ENCODE peak calls at places on chromosomes 16 and 17, in four cellular contexts. X, R, P and G are unnamed samples.

GRCh38 chr17:31537558-31537957 is 146.1 kb downstream of the RAB11FIP4 start:
- DNase-seq in R (peak; percentile 17), X (peak; percentile 70), P (peak; percentile 67), G (no peak)

GRCh38 chr17:2124391-2124790 is 69.5 kb downstream of the HIC1 start:
- DNase-seq in R (peak; percentile 16), X (no peak), P (no peak), G (no peak)

GRCh38 chr17:28151001-28151400 is 108.5 kb downstream of the NLK start:
- DNase-seq in R (no peak), X (no peak), P (no peak), G (no peak)

GRCh38 chr17:83076930-83077329 is 2.5 kb upstream of the METRNL start:
- DNase-seq in X (no peak), R (no peak), P (peak; percentile 25), G (no peak)

GRCh38 chr17:56863974-56864373 is 30.0 kb downstream of the DGKE start:
- DNase-seq in X (no peak), P (no peak), R (no peak), G (no peak)

GRCh38 chr17:28912281-28912937 is 9.5 kb upstream of the DHRS13 start:
- DNase-seq in R (no peak), P (peak; percentile 33), X (no peak), G (no peak)

GRCh38 chr16:3235856-3236669 is 1.1 kb upstream of the ZNF200 start:
- DNase-seq in P (peak; percentile 49), X (no peak), R (no peak), G (peak; percentile 68)

GRCh38 chr17:71922439-71922838 is 198.4 kb upstream of the SOX9 start:
- DNase-seq in X (peak; percentile 69), P (no peak), R (peak; percentile 90), G (no peak)